ENCODE peak calls at places on chromosomes 4 and X, in six cellular contexts. One of them, this sample, is unnamed.
A peak's percentile ranks its signal among the peaks of the same experiment; 100 is the strongest.

GRCh38 chr4:1305261-1305711 is 15.6 kb downstream of the MAEA start:
- DNase-seq in cardiac muscle cell: no peak
- DNase-seq in heart left ventricle: peak; percentile 5
- DNase-seq in ovary: no peak
- DNase-seq in PC-3: peak; percentile 60
- DNase-seq in GM23248: no peak
- DNase-seq in this sample: no peak

GRCh38 chrX:133390647-133391046 is 24.6 kb downstream of the GPC4 start:
- DNase-seq in heart left ventricle: no peak
- DNase-seq in ovary: no peak
- DNase-seq in PC-3: no peak
- DNase-seq in cardiac muscle cell: no peak
- DNase-seq in GM23248: no peak
- DNase-seq in this sample: no peak

GRCh38 chrX:134764202-134764785 is 106.0 kb upstream of the PLAC1 start:
- DNase-seq in GM23248: peak; percentile 24
- DNase-seq in cardiac muscle cell: no peak
- DNase-seq in ovary: no peak
- DNase-seq in heart left ventricle: no peak
- DNase-seq in PC-3: peak; percentile 90
- DNase-seq in this sample: no peak

GRCh38 chr4:184548651-184549341 is 74.4 kb upstream of the IRF2 start:
- DNase-seq in GM23248: no peak
- DNase-seq in cardiac muscle cell: no peak
- DNase-seq in ovary: no peak
- DNase-seq in PC-3: no peak
- DNase-seq in heart left ventricle: peak; percentile 40
- DNase-seq in this sample: no peak

GRCh38 chr4:8542776-8543525 is 37.2 kb upstream of the GPR78 start:
- DNase-seq in cardiac muscle cell: no peak
- DNase-seq in heart left ventricle: peak; percentile 21
- DNase-seq in ovary: no peak
- DNase-seq in PC-3: no peak
- DNase-seq in GM23248: peak; percentile 59
- DNase-seq in this sample: no peak

GRCh38 chr4:55865228-55865806 is 11.9 kb downstream of the EXOC1 start:
- DNase-seq in cardiac muscle cell: no peak
- DNase-seq in ovary: no peak
- DNase-seq in GM23248: peak; percentile 84
- DNase-seq in heart left ventricle: no peak
- DNase-seq in PC-3: peak; percentile 52
- DNase-seq in this sample: no peak

GRCh38 chr4:5722328-5722727 is 11.3 kb downstream of the EVC start:
- DNase-seq in cardiac muscle cell: no peak
- DNase-seq in ovary: no peak
- DNase-seq in PC-3: peak; percentile 76
- DNase-seq in heart left ventricle: no peak
- DNase-seq in GM23248: peak; percentile 76
- DNase-seq in this sample: no peak

GRCh38 chrX:70262952-70263567 is 3.1 kb upstream of the P2RY4 start:
- DNase-seq in GM23248: peak; percentile 61
- DNase-seq in heart left ventricle: no peak
- DNase-seq in PC-3: peak; percentile 80
- DNase-seq in cardiac muscle cell: peak; percentile 62
- DNase-seq in ovary: peak; percentile 26
- DNase-seq in this sample: peak; percentile 80

GRCh38 chr4:159267940-159268327 is 165.1 kb downstream of the RAPGEF2 start:
- DNase-seq in GM23248: peak; percentile 50
- DNase-seq in heart left ventricle: no peak
- DNase-seq in ovary: no peak
- DNase-seq in PC-3: no peak
- DNase-seq in cardiac muscle cell: no peak
- DNase-seq in this sample: no peak

GRCh38 chr4:146790515-146790914 is 151.8 kb downstream of the POU4F2 start:
- DNase-seq in heart left ventricle: no peak
- DNase-seq in PC-3: peak; percentile 59
- DNase-seq in ovary: no peak
- DNase-seq in GM23248: peak; percentile 2
- DNase-seq in cardiac muscle cell: no peak
- DNase-seq in this sample: no peak

GRCh38 chr4:53651142-53651720 is 59.9 kb upstream of the LNX1 start:
- DNase-seq in GM23248: no peak
- DNase-seq in ovary: no peak
- DNase-seq in cardiac muscle cell: no peak
- DNase-seq in PC-3: no peak
- DNase-seq in heart left ventricle: peak; percentile 65
- DNase-seq in this sample: no peak

GRCh38 chrX:44507292-44507691 is 35.4 kb downstream of the FUNDC1 start:
- DNase-seq in cardiac muscle cell: no peak
- DNase-seq in ovary: no peak
- DNase-seq in PC-3: no peak
- DNase-seq in GM23248: no peak
- DNase-seq in heart left ventricle: no peak
- DNase-seq in this sample: no peak

GRCh38 chrX:130110379-130111219 is at the start of gene ELF4:
- DNase-seq in PC-3: peak; percentile 68
- DNase-seq in GM23248: peak; percentile 84
- DNase-seq in heart left ventricle: peak; percentile 46
- DNase-seq in cardiac muscle cell: peak; percentile 20
- DNase-seq in ovary: peak; percentile 48
- DNase-seq in this sample: peak; percentile 43

GRCh38 chr4:54234497-54235205 is 5.6 kb downstream of the PDGFRA start:
- DNase-seq in ovary: no peak
- DNase-seq in GM23248: peak; percentile 45
- DNase-seq in PC-3: no peak
- DNase-seq in cardiac muscle cell: no peak
- DNase-seq in heart left ventricle: no peak
- DNase-seq in this sample: no peak

GRCh38 chr4:157270552-157270951 is 50.0 kb downstream of the GRIA2 start:
- DNase-seq in ovary: no peak
- DNase-seq in PC-3: no peak
- DNase-seq in GM23248: no peak
- DNase-seq in heart left ventricle: no peak
- DNase-seq in cardiac muscle cell: no peak
- DNase-seq in this sample: peak; percentile 23

GRCh38 chr4:87983996-87984395 is 8.5 kb downstream of the SPP1 start:
- DNase-seq in heart left ventricle: no peak
- DNase-seq in cardiac muscle cell: no peak
- DNase-seq in PC-3: no peak
- DNase-seq in GM23248: no peak
- DNase-seq in ovary: no peak
- DNase-seq in this sample: no peak

GRCh38 chr4:123649644-123650356 is 253.2 kb downstream of the SPRY1 start:
- DNase-seq in cardiac muscle cell: no peak
- DNase-seq in ovary: no peak
- DNase-seq in heart left ventricle: peak; percentile 40
- DNase-seq in GM23248: peak; percentile 76
- DNase-seq in PC-3: peak; percentile 39
- DNase-seq in this sample: peak; percentile 17

GRCh38 chr4:9765091-9765490 is 16.3 kb upstream of the DRD5 start:
- DNase-seq in ovary: no peak
- DNase-seq in heart left ventricle: no peak
- DNase-seq in cardiac muscle cell: peak; percentile 19
- DNase-seq in PC-3: peak; percentile 26
- DNase-seq in GM23248: peak; percentile 40
- DNase-seq in this sample: peak; percentile 71

GRCh38 chr4:38856524-38857337 is at the start of gene TLR6:
- DNase-seq in GM23248: peak; percentile 61
- DNase-seq in ovary: no peak
- DNase-seq in cardiac muscle cell: peak; percentile 68
- DNase-seq in heart left ventricle: no peak
- DNase-seq in PC-3: peak; percentile 87
- DNase-seq in this sample: peak; percentile 57

GRCh38 chr4:6529021-6529420 is 46.0 kb upstream of the MAN2B2 start:
- DNase-seq in ovary: no peak
- DNase-seq in PC-3: no peak
- DNase-seq in cardiac muscle cell: no peak
- DNase-seq in heart left ventricle: no peak
- DNase-seq in GM23248: no peak
- DNase-seq in this sample: peak; percentile 87

GRCh38 chrX:154401045-154401799 is 3.0 kb downstream of the RPL10 start:
- DNase-seq in heart left ventricle: no peak
- DNase-seq in cardiac muscle cell: no peak
- DNase-seq in PC-3: peak; percentile 30
- DNase-seq in ovary: peak; percentile 7
- DNase-seq in GM23248: no peak
- DNase-seq in this sample: no peak

GRCh38 chr4:15689540-15689939 is 7.9 kb downstream of the FAM200B start:
- DNase-seq in GM23248: peak; percentile 37
- DNase-seq in ovary: no peak
- DNase-seq in cardiac muscle cell: no peak
- DNase-seq in PC-3: no peak
- DNase-seq in heart left ventricle: no peak
- DNase-seq in this sample: no peak

GRCh38 chr4:20764353-20764752 is 64.1 kb downstream of the PACRGL start:
- DNase-seq in PC-3: peak; percentile 6
- DNase-seq in GM23248: peak; percentile 6
- DNase-seq in cardiac muscle cell: no peak
- DNase-seq in ovary: no peak
- DNase-seq in heart left ventricle: no peak
- DNase-seq in this sample: no peak

GRCh38 chrX:644304-645023 is 13.9 kb downstream of the SHOX start:
- DNase-seq in heart left ventricle: no peak
- DNase-seq in ovary: no peak
- DNase-seq in cardiac muscle cell: no peak
- DNase-seq in PC-3: no peak
- DNase-seq in GM23248: no peak
- DNase-seq in this sample: no peak

GRCh38 chrX:16617382-16617781 is 32.6 kb upstream of the S100G start:
- DNase-seq in GM23248: no peak
- DNase-seq in PC-3: no peak
- DNase-seq in cardiac muscle cell: no peak
- DNase-seq in ovary: no peak
- DNase-seq in heart left ventricle: no peak
- DNase-seq in this sample: no peak
- H3K36me3 ChIP-seq in GM23248: no peaks in the 10 kb centered on the region
- H3K36me3 ChIP-seq in PC-3: peaks cover 7% of the 10 kb centered on the region
- H3K36me3 ChIP-seq in cardiac muscle cell: peaks cover 7% of the 10 kb centered on the region
- H3K36me3 ChIP-seq in ovary: no peaks in the 10 kb centered on the region
- H3K36me3 ChIP-seq in heart left ventricle: no peaks in the 10 kb centered on the region
- H3K36me3 ChIP-seq in this sample: peaks cover 27% of the 10 kb centered on the region

GRCh38 chr4:151885123-151885522 is 124.3 kb upstream of the GATB start:
- DNase-seq in ovary: no peak
- DNase-seq in GM23248: no peak
- DNase-seq in heart left ventricle: no peak
- DNase-seq in cardiac muscle cell: no peak
- DNase-seq in PC-3: no peak
- DNase-seq in this sample: no peak

GRCh38 chr4:151887151-151887815 is 126.5 kb upstream of the GATB start:
- DNase-seq in ovary: no peak
- DNase-seq in GM23248: peak; percentile 69
- DNase-seq in cardiac muscle cell: no peak
- DNase-seq in PC-3: peak; percentile 5
- DNase-seq in heart left ventricle: no peak
- DNase-seq in this sample: no peak

GRCh38 chr4:151894246-151894645 is 133.4 kb upstream of the GATB start:
- DNase-seq in cardiac muscle cell: no peak
- DNase-seq in ovary: no peak
- DNase-seq in heart left ventricle: no peak
- DNase-seq in PC-3: no peak
- DNase-seq in GM23248: no peak
- DNase-seq in this sample: no peak

GRCh38 chr4:151887816-151888180 is 127.0 kb upstream of the GATB start:
- DNase-seq in GM23248: no peak
- DNase-seq in heart left ventricle: no peak
- DNase-seq in ovary: no peak
- DNase-seq in PC-3: no peak
- DNase-seq in cardiac muscle cell: no peak
- DNase-seq in this sample: no peak

GRCh38 chr4:151888367-151888866 is 127.6 kb upstream of the GATB start:
- DNase-seq in heart left ventricle: no peak
- DNase-seq in PC-3: no peak
- DNase-seq in GM23248: no peak
- DNase-seq in ovary: no peak
- DNase-seq in cardiac muscle cell: no peak
- DNase-seq in this sample: no peak
- H3K4me3 ChIP-seq in heart left ventricle: no peak overlapping the region
- H3K4me3 ChIP-seq in PC-3: no peak overlapping the region
- H3K4me3 ChIP-seq in GM23248: no peak overlapping the region
- H3K4me3 ChIP-seq in ovary: no peak overlapping the region
- H3K4me3 ChIP-seq in cardiac muscle cell: no peak overlapping the region
- H3K4me3 ChIP-seq in this sample: no peak overlapping the region

DNA sequence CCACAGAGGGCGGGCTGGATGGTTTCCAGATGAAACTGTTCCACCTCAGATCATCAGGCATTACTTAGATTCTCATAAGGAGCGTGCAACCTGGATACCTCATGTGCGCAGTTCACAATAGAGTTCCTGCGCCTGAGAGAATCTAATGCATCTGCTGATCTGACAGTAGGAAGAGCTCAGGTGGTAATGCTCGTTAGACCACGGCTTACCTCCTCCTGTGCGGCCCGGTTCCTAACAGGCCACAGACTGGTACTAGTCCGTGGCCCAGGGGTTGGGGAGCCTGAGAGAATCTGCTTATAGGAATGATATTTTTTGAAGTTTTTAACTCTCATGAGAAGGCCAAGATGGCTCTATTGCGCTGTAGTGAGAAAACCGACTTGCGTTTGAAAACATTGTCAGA is 5.4 kb downstream of the NCAPG start:
- DNase-seq in GM23248: no peak
- DNase-seq in PC-3: no peak
- DNase-seq in heart left ventricle: no peak
- DNase-seq in ovary: no peak
- DNase-seq in cardiac muscle cell: no peak
- DNase-seq in this sample: no peak
- H3K36me3 ChIP-seq in GM23248: peaks cover 5% of the 10 kb centered on the region
- H3K36me3 ChIP-seq in PC-3: peaks cover 32% of the 10 kb centered on the region
- H3K36me3 ChIP-seq in heart left ventricle: no peaks in the 10 kb centered on the region
- H3K36me3 ChIP-seq in ovary: no peaks in the 10 kb centered on the region
- H3K36me3 ChIP-seq in cardiac muscle cell: no peaks in the 10 kb centered on the region
- H3K36me3 ChIP-seq in this sample: peaks cover 82% of the 10 kb centered on the region

GRCh38 chr4:112953295-112953694 is 96.2 kb upstream of the ANK2 start:
- DNase-seq in heart left ventricle: no peak
- DNase-seq in ovary: no peak
- DNase-seq in PC-3: no peak
- DNase-seq in cardiac muscle cell: no peak
- DNase-seq in GM23248: no peak
- DNase-seq in this sample: no peak

GRCh38 chr4:112947616-112948015 is 101.8 kb upstream of the ANK2 start:
- DNase-seq in GM23248: no peak
- DNase-seq in cardiac muscle cell: no peak
- DNase-seq in PC-3: no peak
- DNase-seq in ovary: no peak
- DNase-seq in heart left ventricle: no peak
- DNase-seq in this sample: no peak

GRCh38 chr4:112951362-112951962 is 98.0 kb upstream of the ANK2 start:
- DNase-seq in cardiac muscle cell: peak; percentile 7
- DNase-seq in ovary: no peak
- DNase-seq in heart left ventricle: no peak
- DNase-seq in GM23248: peak; percentile 52
- DNase-seq in PC-3: peak; percentile 32
- DNase-seq in this sample: no peak

GRCh38 chr4:112956458-112956857 is 93.0 kb upstream of the ANK2 start:
- DNase-seq in heart left ventricle: no peak
- DNase-seq in GM23248: no peak
- DNase-seq in ovary: no peak
- DNase-seq in PC-3: no peak
- DNase-seq in cardiac muscle cell: no peak
- DNase-seq in this sample: no peak

GRCh38 chr4:112952301-112952700 is 97.2 kb upstream of the ANK2 start:
- DNase-seq in cardiac muscle cell: no peak
- DNase-seq in heart left ventricle: no peak
- DNase-seq in PC-3: no peak
- DNase-seq in ovary: no peak
- DNase-seq in GM23248: no peak
- DNase-seq in this sample: no peak
- H3K4me3 ChIP-seq in cardiac muscle cell: no peak overlapping the region
- H3K4me3 ChIP-seq in heart left ventricle: no peak overlapping the region
- H3K4me3 ChIP-seq in PC-3: no peak overlapping the region
- H3K4me3 ChIP-seq in ovary: no peak overlapping the region
- H3K4me3 ChIP-seq in GM23248: no peak overlapping the region
- H3K4me3 ChIP-seq in this sample: no peak overlapping the region